ENCODE peak calls at places on chromosomes 12 and 14, in five cellular contexts. M is GM12878, V is GM12891, L is SK-N-SH, Q is H1. W is an unnamed sample.

GRCh38 chr12:93323625-93324165 is 54.0 kb upstream of the NUDT4 start:
- DNase-seq in M (no peak), V (no peak), L (no peak), Q (no peak), W (no peak)

GRCh38 chr14:53872551-53873188 is 84.0 kb downstream of the BMP4 start:
- DNase-seq in M (no peak), V (no peak), L (no peak), Q (no peak), W (no peak)

GRCh38 chr12:41485203-41485602 is 297.1 kb downstream of the PDZRN4 start:
- DNase-seq in M (no peak), V (no peak), L (no peak), Q (no peak), W (no peak)

GRCh38 chr12:56645717-56646446 is at the start of gene ATP5F1B:
- DNase-seq in M (peak; percentile 100), V (peak; percentile 93), L (peak; percentile 95), Q (peak; percentile 96), W (peak; percentile 96)

GRCh38 chr12:106285993-106286392 is 16.5 kb upstream of the TCP11L2 start:
- DNase-seq in M (no peak), V (no peak), L (no peak), Q (no peak), W (no peak)

GRCh38 chr12:82968644-82969339 is 282.1 kb downstream of the TMTC2 start:
- DNase-seq in M (no peak), V (no peak), L (peak; percentile 63), Q (no peak), W (no peak)

GRCh38 chr12:6037459-6037858 is 87.0 kb downstream of the VWF start:
- DNase-seq in M (no peak), V (no peak), L (no peak), Q (no peak), W (no peak)

GRCh38 chr12:112961074-112961473 is 17.2 kb upstream of the OAS2 start:
- DNase-seq in M (no peak), V (peak; percentile 57), L (no peak), Q (no peak), W (no peak)

GRCh38 chr14:68655961-68656360 is 136.9 kb downstream of the ZFP36L1 start:
- DNase-seq in M (no peak), V (no peak), L (peak; percentile 40), Q (no peak), W (no peak)

GRCh38 chr12:126895946-126896520 is 1370.9 kb upstream of the TMEM132C start:
- DNase-seq in M (no peak), V (no peak), L (no peak), Q (no peak), W (no peak)

GRCh38 chr14:68723808-68724268 is 69.0 kb downstream of the ZFP36L1 start:
- DNase-seq in M (no peak), V (no peak), L (no peak), Q (no peak), W (no peak)

GRCh38 chr12:24175281-24175680 is 225.8 kb upstream of the SOX5 start:
- DNase-seq in M (no peak), V (no peak), L (no peak), Q (no peak), W (no peak)
- TF ChIP-seq POLR2AphosphoS5 in M (no peak), V (no peak), L (no peak), Q (no peak), W (no peak)

GRCh38 chr12:54025507-54026393 is 2.5 kb upstream of the HOXC6 start:
- DNase-seq in M (no peak), V (no peak), L (no peak), Q (no peak), W (no peak)

GRCh38 chr12:54029529-54030441 is 1.5 kb downstream of the HOXC6 start:
- DNase-seq in M (no peak), V (no peak), L (no peak), Q (no peak), W (no peak)

GRCh38 chr12:54026640-54027441 is 1.4 kb upstream of the HOXC6 start:
- DNase-seq in M (no peak), V (no peak), L (no peak), Q (no peak), W (no peak)

GRCh38 chr12:54028324-54029201 is at the start of gene HOXC6:
- DNase-seq in M (no peak), V (no peak), L (peak; percentile 90), Q (no peak), W (no peak)

DNA sequence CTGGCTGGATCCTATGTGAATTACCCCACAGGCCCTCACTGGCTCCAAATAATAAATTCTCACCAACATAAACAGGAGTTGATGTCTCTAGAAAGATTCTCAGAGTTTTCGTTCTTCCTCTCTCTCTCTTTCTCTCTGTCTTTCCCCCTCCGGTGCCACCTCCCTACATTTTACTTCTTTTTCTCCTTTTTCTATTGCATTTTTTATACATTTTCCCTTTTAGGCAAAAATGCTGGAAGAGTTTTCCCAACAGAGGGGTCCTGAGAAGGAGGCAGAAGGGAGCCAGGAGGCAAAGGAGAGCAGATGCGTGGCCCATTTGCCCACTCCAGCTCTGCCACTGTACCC is 826 bp upstream of the HOXC6 start:
- DNase-seq in M (no peak), V (no peak), L (no peak), Q (no peak), W (no peak)
- TF ChIP-seq TAF1 in M (no peak), V (no peak), L (no peak), Q (no peak), W (no peak)

GRCh38 chr14:26174395-26174794 is 423.4 kb downstream of the NOVA1 start:
- DNase-seq in M (no peak), V (no peak), L (no peak), Q (no peak), W (no peak)

GRCh38 chr14:26175659-26176058 is 422.2 kb downstream of the NOVA1 start:
- DNase-seq in M (no peak), V (no peak), L (no peak), Q (no peak), W (no peak)

GRCh38 chr14:26173581-26173980 is 424.3 kb downstream of the NOVA1 start:
- DNase-seq in M (no peak), V (no peak), L (no peak), Q (no peak), W (no peak)

GRCh38 chr14:26170885-26171284 is 426.9 kb downstream of the NOVA1 start:
- DNase-seq in M (no peak), V (no peak), L (no peak), Q (no peak), W (no peak)
- TF ChIP-seq POLR2AphosphoS5 in M (no peak), V (no peak), L (no peak), Q (no peak), W (no peak)

GRCh38 chr12:119649202-119649808 is 18.6 kb upstream of the PRKAB1 start:
- DNase-seq in M (no peak), V (peak; percentile 42), L (peak; percentile 68), Q (no peak), W (peak; percentile 36)
- TF ChIP-seq TAF1 in M (no peak), V (no peak), L (no peak), Q (no peak), W (no peak)

GRCh38 chr14:61320806-61321384 is 484 bp upstream of the PRKCH start:
- DNase-seq in M (no peak), V (no peak), L (peak; percentile 14), Q (no peak), W (no peak)
- TF ChIP-seq POLR2AphosphoS5 in M (no peak), V (no peak), L (no peak), Q (no peak), W (no peak)

GRCh38 chr12:33437598-33437997 is 2.0 kb downstream of the SYT10 start:
- DNase-seq in M (no peak), V (no peak), L (no peak), Q (no peak), W (no peak)

GRCh38 chr12:33440477-33440876 is 858 bp upstream of the SYT10 start:
- DNase-seq in M (no peak), V (no peak), L (no peak), Q (no peak), W (no peak)

GRCh38 chr12:33439587-33440011 is at the start of gene SYT10:
- DNase-seq in M (no peak), V (no peak), L (peak; percentile 26), Q (no peak), W (no peak)

GRCh38 chr12:33438025-33438772 is 1.4 kb downstream of the SYT10 start:
- DNase-seq in M (no peak), V (no peak), L (no peak), Q (no peak), W (no peak)

DNA sequence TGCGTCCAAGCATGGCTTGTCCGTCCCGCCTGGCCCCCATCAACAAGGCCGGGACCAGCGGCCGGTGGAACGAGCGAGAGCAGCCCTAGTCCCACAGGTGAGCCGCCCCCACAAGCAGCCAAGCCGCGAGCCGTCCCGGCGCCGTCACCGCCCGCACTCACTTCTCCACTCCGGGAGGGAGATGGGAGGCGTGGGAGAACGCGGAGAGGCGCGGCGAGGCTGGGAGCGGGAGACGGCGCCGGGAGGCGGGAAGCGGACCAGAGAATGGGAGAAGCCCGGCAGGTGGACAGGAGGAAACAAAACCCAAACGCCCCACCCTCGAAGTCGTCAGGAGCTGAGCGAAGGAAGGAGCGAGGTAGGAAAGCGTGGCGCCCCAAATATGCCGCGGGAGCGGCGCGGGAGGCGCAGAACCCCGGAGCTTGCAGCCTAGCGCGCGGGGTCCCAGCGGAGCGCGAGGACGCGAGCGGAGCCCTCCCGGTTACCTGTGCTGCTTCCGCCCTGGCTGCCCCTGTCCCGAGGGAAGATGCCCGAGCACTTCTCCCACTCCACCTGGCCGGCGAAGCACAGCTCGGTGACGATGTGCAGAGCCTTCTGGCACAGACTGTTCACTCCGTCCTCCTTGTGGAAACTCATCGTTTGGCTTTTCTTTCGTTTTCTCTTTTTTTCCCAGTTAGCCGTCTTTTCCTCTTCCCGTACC is 581 bp downstream of the SYT10 start:
- DNase-seq in M (no peak), V (peak; percentile 13), L (peak; percentile 27), Q (no peak), W (peak; percentile 12)
- TF ChIP-seq TAF1 in M (no peak), V (no peak), L (no peak), Q (peak; percentile 30), W (no peak)

GRCh38 chr12:42801271-42801670 is 211.7 kb upstream of the PRICKLE1 start:
- DNase-seq in M (no peak), V (no peak), L (no peak), Q (no peak), W (no peak)
- TF ChIP-seq POLR2AphosphoS5 in M (no peak), V (no peak), L (no peak), Q (no peak), W (no peak)

DNA sequence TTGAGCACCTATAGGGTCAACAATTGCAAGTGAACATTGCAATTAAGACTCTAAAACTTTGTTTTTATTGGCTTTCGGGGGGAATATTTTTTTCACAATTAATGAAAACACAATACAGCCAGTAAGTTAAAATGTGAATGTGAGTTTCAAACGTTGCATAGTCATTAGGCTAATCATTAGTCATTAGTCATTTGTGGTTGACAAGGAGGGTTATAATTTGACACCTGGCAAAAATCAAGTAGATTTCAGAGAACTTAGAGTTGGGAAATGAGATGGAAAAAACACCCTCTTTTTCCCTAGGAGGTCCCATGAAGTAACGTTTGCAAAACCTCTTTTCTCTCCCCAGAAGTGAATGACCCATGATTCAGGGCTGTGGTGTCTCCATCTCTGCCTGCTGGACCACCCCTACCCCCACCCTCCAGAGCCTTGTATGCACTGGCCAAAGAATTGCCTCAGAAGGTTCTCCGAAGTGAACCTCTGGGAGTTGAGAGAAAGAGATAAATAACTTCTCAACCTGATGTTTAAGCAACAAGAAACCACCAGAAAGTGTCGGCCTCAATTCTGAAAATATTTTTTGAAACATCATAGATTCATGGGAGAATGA is 196.3 kb downstream of the PAX9 start:
- DNase-seq in M (no peak), V (no peak), L (no peak), Q (no peak), W (no peak)
- TF ChIP-seq TAF1 in M (no peak), V (no peak), L (no peak), Q (no peak), W (no peak)